ENCODE peak calls at places on chromosomes 3 and 15, in six cellular contexts. K is Caco-2, D is A549, O is psoas muscle, M is fibroblast of lung, F is heart left ventricle. C is an unnamed sample.
A peak's percentile ranks its signal among the peaks of the same experiment; 100 is the strongest.

GRCh38 chr15:69034352-69034751 is 19.9 kb downstream of the NOX5 start:
- DNase-seq in K (no peak), D (no peak), O (no peak), M (peak; percentile 97), F (no peak), C (peak; percentile 3)

GRCh38 chr3:133269393-133269792 is 130.5 kb upstream of the BFSP2 start:
- DNase-seq in K (no peak), D (no peak), O (no peak), M (no peak), F (no peak), C (no peak)

GRCh38 chr3:134600166-134600670 is 50.6 kb downstream of the KY start:
- DNase-seq in K (no peak), D (no peak), O (no peak), M (peak; percentile 60), F (no peak), C (no peak)

GRCh38 chr3:138081371-138082084 is 33.9 kb downstream of the DZIP1L start:
- DNase-seq in K (no peak), D (no peak), O (no peak), M (peak; percentile 83), F (no peak), C (no peak)

GRCh38 chr15:79002631-79003030 is 57.8 kb upstream of the CTSH start:
- DNase-seq in K (no peak), D (no peak), O (peak; percentile 28), M (no peak), F (no peak), C (no peak)

GRCh38 chr3:129121016-129121791 is 400 bp downstream of the RAB43 start:
- DNase-seq in K (no peak), D (no peak), O (no peak), M (peak; percentile 41), F (no peak), C (no peak)

GRCh38 chr3:69425249-69425648 is 39.4 kb upstream of the FRMD4B start:
- DNase-seq in K (no peak), D (peak; percentile 7), O (no peak), M (peak; percentile 21), F (no peak), C (peak; percentile 57)

GRCh38 chr3:126937533-126938432 is 45.1 kb upstream of the PLXNA1 start:
- DNase-seq in K (no peak), D (no peak), O (no peak), M (peak; percentile 45), F (no peak), C (no peak)

GRCh38 chr3:15391007-15391406 is 36.3 kb downstream of the METTL6 start:
- DNase-seq in K (no peak), D (no peak), O (no peak), M (no peak), F (no peak), C (no peak)

GRCh38 chr3:161275919-161276318 is 54.8 kb downstream of the NMD3 start:
- DNase-seq in K (peak; percentile 69), D (no peak), O (no peak), M (no peak), F (no peak), C (no peak)

GRCh38 chr15:66997212-66997611 is 68.2 kb upstream of the SMAD3 start:
- DNase-seq in K (no peak), D (no peak), O (no peak), M (peak; percentile 92), F (no peak), C (no peak)

GRCh38 chr3:189772584-189772983 is 141.4 kb downstream of the TP63 start:
- DNase-seq in K (peak; percentile 34), D (no peak), O (no peak), M (peak; percentile 76), F (no peak), C (no peak)

DNA sequence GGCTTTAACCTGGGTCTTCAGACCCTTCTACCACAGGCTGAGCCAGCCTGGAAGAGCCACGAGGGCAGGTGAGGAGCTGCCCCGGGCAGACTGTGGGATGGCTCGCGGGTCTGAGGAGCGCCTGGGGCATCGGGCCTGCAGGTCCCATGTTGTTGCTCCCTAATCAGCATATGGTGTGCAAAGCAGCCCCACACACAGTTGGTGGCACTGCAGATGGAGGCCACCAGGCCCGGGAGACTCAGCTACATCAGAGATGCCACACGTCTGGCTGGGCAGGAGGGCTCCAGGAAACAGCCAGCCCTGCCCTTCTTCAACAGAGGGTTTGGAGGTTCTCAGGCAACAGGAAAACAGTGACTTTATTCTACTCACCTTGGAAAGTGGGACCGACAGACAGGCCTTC is 63.9 kb downstream of the XXYLT1 start:
- DNase-seq in K (no peak), D (no peak), O (no peak), M (no peak), F (no peak), C (no peak)
- H3K4me1 ChIP-seq in K (no peaks in the 10 kb centered on the region), D (peaks cover 13% of the 10 kb centered on the region), O (peaks cover 37% of the 10 kb centered on the region), M (peaks cover 50% of the 10 kb centered on the region), F (peaks cover 53% of the 10 kb centered on the region), C (peaks cover 5% of the 10 kb centered on the region)

GRCh38 chr15:95975212-95975611 is 355.3 kb upstream of the NR2F2 start:
- DNase-seq in K (no peak), D (no peak), O (no peak), M (no peak), F (no peak), C (no peak)

GRCh38 chr15:95981209-95981608 is 349.3 kb upstream of the NR2F2 start:
- DNase-seq in K (no peak), D (no peak), O (no peak), M (no peak), F (no peak), C (no peak)

GRCh38 chr15:95973566-95974256 is 356.8 kb upstream of the NR2F2 start:
- DNase-seq in K (no peak), D (no peak), O (no peak), M (peak; percentile 3), F (no peak), C (no peak)

GRCh38 chr15:95979286-95979685 is 351.2 kb upstream of the NR2F2 start:
- DNase-seq in K (no peak), D (no peak), O (no peak), M (no peak), F (no peak), C (no peak)
- H3K4me3 ChIP-seq in K (no peak overlapping the region), D (no peak overlapping the region), O (no peak overlapping the region), M (no peak overlapping the region), F (no peak overlapping the region), C (no peak overlapping the region)

DNA sequence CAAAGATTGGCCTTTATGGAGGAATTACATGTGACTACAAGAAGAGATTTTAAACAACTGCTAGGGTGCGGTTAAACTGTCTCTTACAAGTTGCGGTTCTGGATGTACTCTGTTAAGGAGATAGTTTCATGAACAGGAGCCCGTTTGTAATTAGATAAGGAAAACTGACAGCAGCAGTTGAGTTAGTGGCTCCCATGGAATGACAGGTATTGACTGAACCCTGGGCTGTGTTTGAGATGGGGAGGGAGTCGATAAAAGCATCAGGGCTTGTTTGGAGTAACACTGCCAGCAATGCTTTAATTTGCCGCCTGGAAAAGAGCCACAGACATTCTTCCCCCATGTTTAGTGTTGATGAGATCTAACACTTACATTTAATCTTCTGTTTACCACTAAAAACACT is 139.9 kb downstream of the ROBO2 start:
- DNase-seq in K (no peak), D (no peak), O (no peak), M (no peak), F (no peak), C (no peak)
- H3K4me1 ChIP-seq in K (no peaks in the 10 kb centered on the region), D (no peaks in the 10 kb centered on the region), O (no peaks in the 10 kb centered on the region), M (no peaks in the 10 kb centered on the region), F (no peaks in the 10 kb centered on the region), C (peaks cover 11% of the 10 kb centered on the region)

GRCh38 chr15:89575146-89575655 is at the start of gene TICRR:
- DNase-seq in K (peak; percentile 99), D (peak; percentile 99), O (peak; percentile 96), M (peak; percentile 99), F (peak; percentile 97), C (peak; percentile 98)

GRCh38 chr15:89578146-89578545 is 2.9 kb downstream of the TICRR start:
- DNase-seq in K (no peak), D (no peak), O (no peak), M (no peak), F (no peak), C (peak; percentile 59)

GRCh38 chr15:89576417-89576773 is 1.1 kb downstream of the TICRR start:
- DNase-seq in K (no peak), D (no peak), O (no peak), M (no peak), F (no peak), C (no peak)

GRCh38 chr15:89575656-89576416 is 567 bp downstream of the TICRR start:
- DNase-seq in K (no peak), D (no peak), O (no peak), M (peak; percentile 13), F (no peak), C (no peak)

GRCh38 chr15:89577776-89578115 is 2.5 kb downstream of the TICRR start:
- DNase-seq in K (no peak), D (no peak), O (no peak), M (no peak), F (no peak), C (peak; percentile 29)
- H3K4me3 ChIP-seq in K (no peak overlapping the region), D (peak overlapping the region; percentile 7), O (no peak overlapping the region), M (peak overlapping the region; percentile 23), F (no peak overlapping the region), C (peak overlapping the region; percentile 85)

GRCh38 chr15:70087708-70088352 is 9.9 kb downstream of the TLE3 start:
- DNase-seq in K (no peak), D (no peak), O (no peak), M (no peak), F (no peak), C (no peak)
- H3K4me1 ChIP-seq in K (peaks cover 32% of the 10 kb centered on the region), D (no peaks in the 10 kb centered on the region), O (peaks cover 36% of the 10 kb centered on the region), M (peaks cover 11% of the 10 kb centered on the region), F (peaks cover 46% of the 10 kb centered on the region), C (peaks cover 40% of the 10 kb centered on the region)